ENCODE peak calls at places on chromosomes 13 and 19, in four cellular contexts. H, Y, C and Q are unnamed samples.

GRCh38 chr13:26019881-26020535 is 31.8 kb downstream of the SHISA2 start:
- DNase-seq in H (no peak), Y (no peak), C (no peak), Q (no peak)

GRCh38 chr19:47768604-47769003 is 9.9 kb upstream of the SELENOW start:
- DNase-seq in H (no peak), Y (no peak), C (no peak), Q (no peak)

GRCh38 chr19:23343434-23344010 is 51.7 kb downstream of the ZNF91 start:
- DNase-seq in H (no peak), Y (no peak), C (no peak), Q (no peak)

GRCh38 chr19:17762505-17763229 is 11.4 kb downstream of the FCHO1 start:
- DNase-seq in H (peak), Y (peak), C (no peak), Q (peak)

GRCh38 chr19:28633223-28634030 is 579.5 kb downstream of the UQCRFS1 start:
- DNase-seq in H (no peak), Y (peak), C (no peak), Q (peak)

GRCh38 chr13:40984670-40985366 is 34.3 kb downstream of the ELF1 start:
- DNase-seq in H (no peak), Y (no peak), C (peak), Q (no peak)

GRCh38 chr13:93674337-93674755 is 447.7 kb downstream of the GPC6 start:
- DNase-seq in H (no peak), Y (no peak), C (no peak), Q (no peak)

GRCh38 chr19:46704379-46705076 is 12.4 kb downstream of the PRKD2 start:
- DNase-seq in H (peak), Y (peak), C (no peak), Q (peak)

GRCh38 chr13:25725104-25725503 is 326.7 kb downstream of the SHISA2 start:
- DNase-seq in H (no peak), Y (peak), C (no peak), Q (no peak)

GRCh38 chr13:110379358-110379757 is 72.3 kb downstream of the COL4A2 start:
- DNase-seq in H (no peak), Y (no peak), C (no peak), Q (no peak)

GRCh38 chr13:62483774-62484173 is 1068.1 kb upstream of the PCDH20 start:
- DNase-seq in H (no peak), Y (no peak), C (no peak), Q (no peak)

GRCh38 chr19:49421039-49421877 is 2.0 kb downstream of the PTH2 start:
- DNase-seq in H (no peak), Y (peak), C (no peak), Q (peak)

GRCh38 chr13:87129602-87130300 is 541.4 kb upstream of the SLITRK5 start:
- DNase-seq in H (no peak), Y (no peak), C (no peak), Q (no peak)

GRCh38 chr19:51891193-51891747 is 3.5 kb upstream of the ZNF577 start:
- DNase-seq in H (no peak), Y (no peak), C (no peak), Q (no peak)

GRCh38 chr13:113604186-113604585 is 19.6 kb downstream of the TFDP1 start:
- DNase-seq in H (no peak), Y (no peak), C (no peak), Q (no peak)

GRCh38 chr19:308471-309205 is 17.4 kb upstream of the PLPP2 start:
- DNase-seq in H (no peak), Y (no peak), C (no peak), Q (no peak)

GRCh38 chr19:13401388-13401787 is 104.9 kb downstream of the CACNA1A start:
- DNase-seq in H (peak), Y (peak), C (no peak), Q (peak)

GRCh38 chr13:27772651-27773425 is 19.4 kb upstream of the GSX1 start:
- DNase-seq in H (peak), Y (no peak), C (no peak), Q (no peak)

GRCh38 chr13:27774651-27775050 is 17.6 kb upstream of the GSX1 start:
- DNase-seq in H (no peak), Y (no peak), C (no peak), Q (no peak)

GRCh38 chr13:27774169-27774568 is 18.1 kb upstream of the GSX1 start:
- DNase-seq in H (no peak), Y (no peak), C (no peak), Q (no peak)

GRCh38 chr13:27770809-27771208 is 21.5 kb upstream of the GSX1 start:
- DNase-seq in H (peak), Y (peak), C (no peak), Q (peak)

DNA sequence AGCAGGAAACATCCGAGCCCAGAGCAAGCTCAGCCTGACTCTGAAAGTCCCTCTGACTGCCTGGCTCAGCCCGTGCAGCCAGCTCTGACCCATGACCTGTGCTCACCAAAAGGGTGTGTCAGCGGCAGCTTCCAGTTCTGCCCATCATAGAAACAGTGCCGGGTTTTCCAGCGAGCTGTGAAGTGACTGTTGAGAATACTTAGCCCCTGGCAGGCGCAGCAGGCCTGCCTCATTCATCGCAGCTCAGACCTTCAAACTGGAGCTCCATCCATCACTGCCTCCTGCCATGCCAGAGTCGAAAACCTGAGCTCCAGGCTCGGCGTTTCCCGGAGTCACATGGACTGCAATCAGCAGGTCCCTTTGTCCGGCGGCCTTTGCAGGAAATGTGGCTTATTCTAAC is 16.3 kb upstream of the GSX1 start:
- DNase-seq in H (no peak), Y (no peak), C (no peak), Q (no peak)
- TF ChIP-seq BHLHE40 in H (no peak), Y (no peak), C (no peak), Q (no peak)

DNA sequence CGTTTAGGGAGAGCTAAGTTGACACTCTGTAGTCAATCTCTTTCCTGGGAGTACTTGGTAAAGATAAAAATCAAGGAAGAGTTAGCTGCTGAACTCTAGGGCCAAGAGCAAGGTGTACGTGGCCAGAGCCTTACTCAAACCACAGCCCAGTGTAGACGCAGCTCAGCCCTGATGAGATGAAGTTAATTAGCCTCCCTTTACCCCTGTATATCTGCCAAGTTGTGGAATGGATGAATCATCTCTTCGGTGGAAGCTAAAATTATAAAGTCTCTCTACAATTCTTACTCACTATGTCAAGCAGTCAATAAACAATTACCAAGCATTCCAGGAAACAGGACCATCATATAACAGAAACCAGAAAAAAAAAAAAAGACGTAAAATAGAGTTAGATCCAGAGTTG is 146.9 kb upstream of the UFM1 start:
- DNase-seq in H (no peak), Y (no peak), C (no peak), Q (no peak)
- TF ChIP-seq FOXK2 in H (no peak), Y (no peak), C (no peak), Q (no peak)

GRCh38 chr13:43663474-43664090 is 123.2 kb downstream of the ENOX1 start:
- DNase-seq in H (no peak), Y (no peak), C (no peak), Q (no peak)

GRCh38 chr13:43666403-43666802 is 120.4 kb downstream of the ENOX1 start:
- DNase-seq in H (no peak), Y (no peak), C (no peak), Q (no peak)

GRCh38 chr13:43662976-43663375 is 123.8 kb downstream of the ENOX1 start:
- DNase-seq in H (no peak), Y (no peak), C (no peak), Q (no peak)

GRCh38 chr13:43665388-43665787 is 121.4 kb downstream of the ENOX1 start:
- DNase-seq in H (no peak), Y (no peak), C (no peak), Q (no peak)

GRCh38 chr13:43664700-43665191 is 122.0 kb downstream of the ENOX1 start:
- DNase-seq in H (no peak), Y (no peak), C (no peak), Q (peak)
- TF ChIP-seq BHLHE40 in H (no peak), Y (no peak), C (no peak), Q (no peak)

DNA sequence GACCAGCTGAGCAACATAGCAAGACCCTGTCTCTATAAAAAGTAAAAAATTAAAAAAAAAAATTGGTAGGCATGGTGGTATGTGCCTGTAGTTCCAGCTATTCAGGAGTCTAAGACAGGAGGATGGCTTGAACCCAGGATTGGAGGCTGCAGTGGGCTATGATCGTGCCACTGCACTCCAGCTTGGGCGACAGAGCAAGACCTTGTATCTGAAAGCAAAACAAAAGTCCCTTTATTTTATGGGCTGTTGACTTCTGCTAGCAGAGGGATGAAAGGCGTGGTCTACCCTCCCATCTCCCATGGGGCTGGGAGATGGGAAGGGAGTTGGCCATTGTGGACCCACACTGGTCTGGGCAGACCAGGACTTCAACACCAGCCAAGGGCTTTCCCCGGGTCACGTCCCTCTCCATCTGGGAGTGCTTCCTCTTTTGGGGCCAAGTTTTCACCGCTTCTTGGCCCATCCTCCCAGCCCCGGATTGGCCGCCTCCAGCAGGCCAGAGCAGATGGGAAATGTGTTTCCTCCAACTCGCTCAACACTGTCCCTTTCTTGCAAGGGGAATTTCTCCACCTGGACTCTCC is 2.2 kb upstream of the TNFSF9 start:
- DNase-seq in H (peak), Y (peak), C (no peak), Q (no peak)
- TF ChIP-seq FOXK2 in H (no peak), Y (no peak), C (no peak), Q (no peak)

GRCh38 chr19:4115050-4115817 is 8.7 kb downstream of the MAP2K2 start:
- DNase-seq in H (no peak), Y (no peak), C (peak), Q (no peak)
- TF ChIP-seq BHLHE40 in H (no peak), Y (no peak), C (peak), Q (no peak)

GRCh38 chr19:15323496-15324235 is 8.7 kb downstream of the BRD4 start:
- DNase-seq in H (peak), Y (peak), C (no peak), Q (no peak)
- TF ChIP-seq FOXK2 in H (no peak), Y (no peak), C (no peak), Q (no peak)

GRCh38 chr13:48155850-48156249 is 60.9 kb upstream of the MED4 start:
- DNase-seq in H (no peak), Y (no peak), C (peak), Q (no peak)
- TF ChIP-seq BHLHE40 in H (no peak), Y (no peak), C (no peak), Q (no peak)

DNA sequence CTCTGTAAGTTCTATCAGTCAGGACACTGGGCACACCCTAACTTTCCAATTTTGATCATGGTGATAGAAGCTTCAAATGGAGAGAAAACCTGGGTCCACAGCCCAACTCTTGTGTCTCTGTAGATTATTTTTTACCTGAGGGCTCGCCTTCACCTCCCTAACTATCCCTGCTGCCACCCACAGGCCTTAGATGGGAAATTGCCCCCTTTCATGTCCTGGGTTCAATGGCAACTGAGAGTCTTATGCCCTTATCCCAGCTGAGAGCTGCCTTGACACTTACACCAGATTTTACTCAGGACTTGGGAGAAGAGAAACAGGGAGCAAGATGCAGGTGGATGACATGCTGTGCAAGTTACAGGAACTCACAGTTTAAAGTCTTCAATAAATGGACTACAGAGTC is 81.7 kb downstream of the RAP2A start:
- DNase-seq in H (no peak), Y (no peak), C (no peak), Q (no peak)
- TF ChIP-seq FOXK2 in H (no peak), Y (no peak), C (no peak), Q (no peak)

GRCh38 chr19:39542198-39542597 is 2.2 kb upstream of the EID2 start:
- DNase-seq in H (no peak), Y (no peak), C (no peak), Q (no peak)
- TF ChIP-seq BHLHE40 in H (no peak), Y (no peak), C (no peak), Q (no peak)